ENCODE peak calls at places on chromosome 18, in ten cellular contexts. B, U, Q, Z, L, N, I, D, K and M are unnamed samples. For H3K27me3, the result is how much of the 10 kb centered on the place peaks cover.

GRCh38 chr18:49534846-49535601 is 26.8 kb upstream of the LIPG start:
- DNase-seq in I (no peak), D (no peak), N (no peak), L (no peak), U (no peak), K (no peak), Z (no peak), Q (no peak), B (no peak), M (no peak)

GRCh38 chr18:6885992-6886823 is 156.7 kb downstream of the ARHGAP28 start:
- DNase-seq in B (no peak), K (peak), L (no peak), Q (peak), D (peak), I (peak), Z (peak), U (no peak), N (peak), M (peak)

GRCh38 chr18:31977270-31977872 is 34.4 kb upstream of the TRAPPC8 start:
- DNase-seq in B (no peak), K (peak), U (no peak), I (peak), D (peak), L (no peak), Z (peak), N (peak), Q (peak), M (peak)

GRCh38 chr18:7727381-7728076 is 160.4 kb downstream of the PTPRM start:
- DNase-seq in Q (no peak), B (no peak), K (no peak), D (no peak), L (no peak), I (no peak), Z (no peak), U (no peak), N (no peak), M (no peak)

GRCh38 chr18:79572093-79572780 is 107.4 kb upstream of the CTDP1 start:
- DNase-seq in N (no peak), L (peak), Z (no peak), Q (peak), K (no peak), I (no peak), B (no peak), D (no peak), U (peak), M (no peak)

GRCh38 chr18:24657461-24657860 is 197.0 kb downstream of the HRH4 start:
- DNase-seq in I (peak), N (no peak), Z (peak), K (no peak), L (no peak), D (no peak), B (no peak), U (peak), Q (no peak), M (peak)

GRCh38 chr18:58044370-58045264 is 591 bp downstream of the NEDD4L start:
- DNase-seq in Q (peak), U (peak), Z (peak), B (peak), K (peak), D (peak), I (peak), N (peak), L (peak), M (peak)

GRCh38 chr18:13810950-13811485 is 12.9 kb upstream of the MC5R start:
- DNase-seq in Q (no peak), I (no peak), D (no peak), B (no peak), K (no peak), N (peak), Z (no peak), L (no peak), U (no peak), M (no peak)

GRCh38 chr18:41593276-41593675 is 361.8 kb upstream of the PIK3C3 start:
- DNase-seq in N (no peak), Q (no peak), I (no peak), B (no peak), K (no peak), U (no peak), Z (no peak), D (no peak), L (no peak), M (no peak)

DNA sequence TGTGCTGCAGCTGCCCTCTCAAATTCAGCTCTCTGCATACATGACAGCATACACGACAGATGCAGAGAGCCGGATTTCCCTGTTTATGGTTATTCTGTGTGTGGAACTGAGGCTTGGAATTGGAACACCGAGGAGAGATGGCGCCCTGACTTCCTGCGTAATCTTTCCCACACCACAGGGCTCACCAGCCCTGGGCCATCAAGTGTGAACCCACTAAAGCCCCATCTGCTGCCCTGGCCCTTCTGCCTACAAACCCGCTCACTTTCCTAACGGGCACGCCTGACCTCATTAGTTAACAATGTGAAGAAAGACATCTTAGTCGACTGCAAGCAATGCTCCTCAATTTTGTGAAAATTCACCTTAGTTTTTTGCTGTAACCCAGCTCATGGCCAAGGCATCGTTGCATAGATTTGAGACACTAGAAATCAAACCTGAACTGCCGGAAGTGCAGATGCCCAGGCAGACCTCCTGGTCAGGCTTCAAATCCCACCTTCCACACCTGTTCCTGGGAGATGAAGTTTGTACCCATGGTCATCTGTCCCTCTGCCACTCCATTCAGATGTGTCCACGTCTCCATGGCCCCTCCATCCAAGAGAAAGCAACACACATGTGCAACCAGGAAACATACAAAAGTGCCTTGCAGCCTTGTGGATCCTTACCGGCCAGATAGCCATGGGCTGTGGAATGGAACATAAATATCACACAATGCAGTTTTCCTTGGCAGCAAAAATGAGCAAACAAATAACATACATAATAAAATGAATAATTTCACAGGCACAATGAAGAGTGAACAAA is 5.0 kb upstream of the CIDEA start:
- DNase-seq in B (no peak), N (no peak), L (no peak), K (no peak), Q (no peak), Z (no peak), U (peak), D (no peak), I (no peak), M (no peak)
- H3K27me3 ChIP-seq in B (under half), N (under half), L (under half), K (under half), Q (under half), Z (under half), U (half or more), D (under half), I (under half), M (under half)

DNA sequence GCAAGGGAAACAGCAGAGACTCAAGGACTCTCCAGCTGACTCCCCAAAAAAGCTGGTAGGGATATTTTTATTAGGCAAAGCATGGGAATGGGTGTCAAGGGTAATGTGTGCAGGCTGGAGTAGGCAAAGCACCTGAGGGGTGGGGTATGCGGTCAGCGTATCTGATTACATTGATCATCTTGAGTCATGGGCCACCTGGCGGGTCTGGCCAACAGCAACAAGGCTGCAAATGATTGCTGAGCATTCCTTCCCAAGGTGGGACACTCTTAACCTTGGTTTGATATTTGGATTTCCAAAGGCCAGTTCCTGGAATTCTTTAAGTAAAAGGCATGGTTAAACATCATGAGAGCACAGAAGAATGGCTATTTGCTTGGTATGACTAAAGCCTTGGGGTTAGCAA is 32.6 kb upstream of the CCBE1 start:
- DNase-seq in N (no peak), U (no peak), L (no peak), Q (no peak), B (no peak), I (no peak), K (no peak), Z (no peak), D (peak), M (no peak)
- H3K27ac ChIP-seq in N (no peak), U (no peak), L (no peak), Q (no peak), B (no peak), I (no peak), K (no peak), Z (no peak), D (no peak), M (no peak)

DNA sequence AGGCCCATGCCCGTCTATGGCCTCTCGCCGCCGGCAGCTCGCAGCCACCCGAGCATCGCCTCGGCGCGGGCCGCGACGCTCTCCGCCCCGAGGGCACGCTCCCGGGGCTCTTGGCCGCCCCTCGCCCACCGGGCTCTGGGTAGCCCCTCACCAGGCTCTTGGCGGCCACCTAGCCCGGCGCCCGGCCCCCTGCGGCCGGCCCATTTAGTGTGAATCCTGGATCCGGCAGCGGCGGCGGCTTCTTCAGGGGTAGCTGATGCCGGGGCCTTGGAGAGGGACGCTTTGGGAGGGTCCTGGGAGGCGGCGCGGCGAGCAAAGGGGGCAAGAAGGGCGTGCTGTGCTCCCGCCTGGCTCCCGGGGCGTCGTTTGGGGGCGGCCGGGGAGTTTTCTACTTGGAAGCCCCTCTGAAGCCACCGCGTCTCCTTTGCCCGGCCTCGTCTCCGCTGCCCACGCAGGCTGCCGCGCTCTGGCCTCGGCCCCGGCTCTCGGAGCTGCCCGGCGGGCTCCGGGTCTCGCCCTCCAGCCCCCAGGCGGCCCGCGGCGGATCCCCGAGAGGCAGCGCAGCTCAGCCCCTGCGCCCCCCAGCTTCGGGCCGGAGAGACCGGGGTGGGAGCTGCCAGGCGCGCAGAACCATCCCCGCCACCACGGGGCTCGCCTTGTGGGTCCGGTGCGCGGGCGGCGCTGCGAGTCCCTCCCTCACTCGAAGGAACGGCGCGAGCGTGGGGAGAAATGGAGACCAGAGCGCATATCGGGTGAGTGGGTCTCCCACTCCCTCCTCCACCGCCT is 521 bp downstream of the PIEZO2 start:
- DNase-seq in Q (no peak), I (no peak), Z (no peak), L (no peak), K (no peak), U (no peak), D (no peak), B (no peak), N (peak), M (no peak)
- H3K27me3 ChIP-seq in Q (under half), I (half or more), Z (half or more), L (under half), K (under half), U (half or more), D (under half), B (under half), N (half or more), M (under half)

GRCh38 chr18:70339915-70340314 is 51.1 kb downstream of the SOCS6 start:
- DNase-seq in N (no peak), K (no peak), Z (no peak), I (no peak), B (no peak), U (no peak), L (no peak), D (no peak), Q (no peak), M (no peak)
- H3K27ac ChIP-seq in N (no peak), K (no peak), Z (no peak), I (no peak), B (no peak), U (no peak), L (no peak), D (no peak), Q (no peak), M (no peak)

DNA sequence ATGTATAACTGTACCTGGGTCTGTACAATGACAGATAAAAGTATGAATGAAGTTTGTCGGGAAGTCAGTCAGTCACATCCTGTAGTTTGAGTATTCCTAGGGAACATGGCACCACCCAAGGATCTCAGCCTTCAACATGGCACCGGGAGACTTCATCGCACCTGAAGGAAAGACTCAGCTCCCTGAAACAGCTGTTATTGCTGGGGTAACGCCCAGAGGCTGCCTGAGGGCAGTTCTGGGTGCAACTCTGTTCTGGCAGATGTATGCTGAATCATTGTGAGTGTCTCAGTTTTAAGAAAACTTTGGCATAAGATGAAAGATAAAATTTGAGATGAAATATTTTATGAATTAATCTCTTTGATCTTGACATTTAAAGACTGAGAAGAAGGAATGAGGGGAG is 49.9 kb upstream of the SERPINB2 start:
- DNase-seq in B (no peak), N (no peak), U (no peak), K (no peak), Q (no peak), D (peak), L (no peak), I (no peak), Z (no peak), M (no peak)
- H3K27me3 ChIP-seq in B (under half), N (under half), U (under half), K (under half), Q (under half), D (under half), L (under half), I (under half), Z (under half), M (under half)

GRCh38 chr18:22883189-22883588 is 49.9 kb upstream of the RBBP8 start:
- DNase-seq in K (no peak), N (no peak), L (no peak), D (no peak), Z (no peak), B (no peak), U (no peak), Q (no peak), I (no peak), M (no peak)

GRCh38 chr18:22879279-22879678 is 53.8 kb upstream of the RBBP8 start:
- DNase-seq in N (no peak), Q (no peak), K (no peak), D (no peak), L (no peak), I (no peak), B (no peak), U (no peak), Z (no peak), M (no peak)

GRCh38 chr18:22882084-22882483 is 51.0 kb upstream of the RBBP8 start:
- DNase-seq in K (no peak), U (no peak), I (no peak), B (no peak), D (no peak), Q (no peak), N (no peak), L (no peak), Z (no peak), M (no peak)

GRCh38 chr18:22883827-22884226 is 49.3 kb upstream of the RBBP8 start:
- DNase-seq in K (no peak), L (no peak), D (no peak), Z (no peak), N (no peak), U (no peak), I (no peak), Q (no peak), B (no peak), M (no peak)
- H3K27ac ChIP-seq in K (no peak), L (no peak), D (no peak), Z (no peak), N (no peak), U (no peak), I (no peak), Q (peak), B (no peak), M (no peak)

DNA sequence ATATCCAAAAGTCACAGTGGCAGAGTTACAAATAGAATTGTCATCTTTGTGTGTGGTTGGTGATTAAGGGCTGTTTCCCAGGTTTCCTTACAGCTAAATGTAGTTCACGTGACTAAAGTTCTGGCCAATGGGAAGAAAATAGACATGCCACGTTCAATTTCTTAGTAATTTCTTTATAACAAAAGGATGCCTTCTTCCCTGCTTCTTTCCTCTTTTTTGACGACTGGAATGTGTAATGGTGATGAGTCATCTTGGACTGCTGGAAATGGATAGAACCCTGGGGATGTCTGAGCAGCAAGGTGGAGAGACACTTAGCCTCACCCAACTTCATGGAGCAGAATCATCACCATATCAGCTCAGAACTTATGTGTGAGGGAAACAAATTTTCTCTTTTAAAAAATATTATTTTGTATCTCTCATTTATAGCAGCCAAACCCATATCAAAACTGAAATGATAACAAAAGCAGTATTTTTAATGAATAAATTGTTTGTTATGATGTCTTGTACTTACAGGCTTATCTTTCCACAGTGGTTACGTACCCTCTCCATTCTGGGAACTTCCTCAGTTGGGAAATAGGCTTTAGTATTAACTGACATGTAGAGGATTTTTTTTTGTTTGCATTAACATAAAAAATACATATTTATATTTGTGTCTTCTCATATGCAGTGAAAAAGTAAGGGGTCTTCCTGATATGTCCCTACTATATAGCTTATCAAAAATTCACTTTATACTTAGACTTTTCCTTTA is 91.1 kb upstream of the CDH2 start:
- DNase-seq in D (peak), I (no peak), K (no peak), L (no peak), N (no peak), Q (no peak), B (no peak), U (no peak), Z (peak), M (no peak)
- H3K27me3 ChIP-seq in D (under half), I (under half), K (under half), L (under half), N (under half), Q (under half), B (under half), U (under half), Z (under half), M (under half)

GRCh38 chr18:56021814-56022205 is 433.8 kb upstream of the TCF4 start:
- DNase-seq in K (no peak), Z (no peak), L (no peak), Q (no peak), I (no peak), B (no peak), D (no peak), U (no peak), N (no peak), M (no peak)
- H3K27ac ChIP-seq in K (no peak), Z (peak), L (no peak), Q (no peak), I (no peak), B (no peak), D (no peak), U (no peak), N (no peak), M (no peak)